ENCODE peak calls at places on chromosomes 11 and 22, in ten cellular contexts. H is heart left ventricle, L is AG09319, C is cardiac fibroblast, U is A549, S is tibial artery, V is fibroblast of pulmonary artery, J is suprapubic skin, A is colonic mucosa, X is uterus. R is an unnamed sample.
A peak's percentile ranks its signal among the peaks of the same experiment; 100 is the strongest.

GRCh38 chr11:120756931-120757330 is 245.4 kb downstream of the GRIK4 start:
- DNase-seq in H (no peak), L (no peak), C (no peak), U (no peak), S (no peak), V (no peak), J (no peak), A (no peak), X (no peak), R (no peak)

GRCh38 chr22:23896166-23896522 is 2.0 kb downstream of the MIF start:
- DNase-seq in H (no peak), L (no peak), C (no peak), U (no peak), S (no peak), V (no peak), J (no peak), A (no peak), X (no peak), R (no peak)

GRCh38 chr22:45582236-45582954 is 79.7 kb downstream of the FBLN1 start:
- DNase-seq in H (no peak), L (no peak), C (no peak), U (no peak), S (no peak), V (no peak), J (no peak), A (no peak), X (no peak), R (no peak)

GRCh38 chr22:36197601-36198146 is 3.9 kb downstream of the APOL4 start:
- DNase-seq in H (no peak), L (no peak), C (peak; percentile 22), U (no peak), S (no peak), V (no peak), J (no peak), A (no peak), X (peak; percentile 39), R (peak; percentile 65)

GRCh38 chr11:97890466-97890865 is 1130.3 kb upstream of the CNTN5 start:
- DNase-seq in H (no peak), L (no peak), C (no peak), U (no peak), S (no peak), V (no peak), J (no peak), A (no peak), X (no peak), R (no peak)

GRCh38 chr11:2943711-2944118 is 14.5 kb upstream of the PHLDA2 start:
- DNase-seq in H (no peak), L (no peak), C (no peak), U (no peak), S (no peak), V (no peak), J (peak; percentile 79), A (peak; percentile 72), X (peak; percentile 17), R (no peak)

GRCh38 chr11:27281740-27282139 is 81.3 kb downstream of the CCDC34 start:
- DNase-seq in H (no peak), L (no peak), C (no peak), U (peak; percentile 51), S (no peak), V (no peak), J (no peak), A (no peak), X (no peak), R (no peak)

GRCh38 chr11:11446562-11446961 is 93.5 kb upstream of the CSNK2A3 start:
- DNase-seq in H (no peak), L (no peak), C (no peak), U (no peak), S (no peak), V (no peak), J (no peak), A (no peak), X (no peak), R (no peak)

GRCh38 chr22:24162377-24162927 is 18.8 kb upstream of the SUSD2 start:
- DNase-seq in H (no peak), L (no peak), C (no peak), U (no peak), S (no peak), V (no peak), J (no peak), A (no peak), X (no peak), R (no peak)

GRCh38 chr22:39546889-39547586 is 14.5 kb upstream of the RPS19BP1 start:
- DNase-seq in H (no peak), L (no peak), C (no peak), U (no peak), S (no peak), V (no peak), J (no peak), A (no peak), X (no peak), R (no peak)

GRCh38 chr11:125061237-125061636 is 1.9 kb upstream of the SLC37A2 start:
- DNase-seq in H (no peak), L (no peak), C (no peak), U (no peak), S (no peak), V (no peak), J (no peak), A (no peak), X (no peak), R (no peak)

GRCh38 chr11:19910931-19911330 is 198.3 kb downstream of the NAV2 start:
- DNase-seq in H (no peak), L (no peak), C (no peak), U (no peak), S (no peak), V (no peak), J (no peak), A (no peak), X (no peak), R (no peak)

GRCh38 chr22:50206599-50206998 is 5.8 kb downstream of the SELENOO start:
- DNase-seq in H (peak; percentile 73), L (no peak), C (peak; percentile 55), U (peak; percentile 37), S (no peak), V (peak; percentile 32), J (no peak), A (no peak), X (no peak), R (peak; percentile 87)

GRCh38 chr11:120807414-120808150 is 216.3 kb upstream of the TBCEL start:
- DNase-seq in H (no peak), L (peak; percentile 38), C (peak; percentile 72), U (peak; percentile 71), S (no peak), V (peak; percentile 72), J (no peak), A (no peak), X (no peak), R (peak; percentile 44)

DNA sequence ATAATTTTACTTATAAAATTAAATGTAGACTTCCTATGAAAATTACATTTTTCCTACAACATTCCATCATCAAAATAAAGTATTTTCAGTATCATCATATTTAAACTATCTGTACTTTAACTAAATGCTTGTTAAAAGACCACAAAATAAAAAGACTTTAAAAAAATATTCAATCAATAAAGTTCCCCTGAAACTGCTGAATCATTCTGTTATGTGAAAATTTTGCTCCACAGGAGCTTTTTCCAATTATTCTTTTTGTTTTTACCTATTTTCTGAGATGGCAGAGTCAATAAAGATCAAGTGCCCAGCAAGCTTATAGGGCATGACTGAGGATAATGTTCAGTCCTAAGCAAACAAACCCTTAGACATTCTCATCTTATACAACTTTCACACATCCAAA is 27.3 kb downstream of the ALKBH8 start:
- DNase-seq in H (no peak), L (no peak), C (no peak), U (no peak), S (no peak), V (no peak), J (no peak), A (no peak), X (no peak), R (no peak)
- TF ChIP-seq CTCF in H (no peak), L (no peak), C (no peak), U (no peak), S (no peak), V (no peak), J (no peak), A (no peak), X (no peak), R (no peak)

GRCh38 chr11:91243630-91244029 is 981.0 kb upstream of the FAT3 start:
- DNase-seq in H (no peak), L (no peak), C (peak; percentile 20), U (no peak), S (no peak), V (peak; percentile 40), J (no peak), A (no peak), X (no peak), R (peak; percentile 73)

GRCh38 chr11:91244921-91245320 is 979.7 kb upstream of the FAT3 start:
- DNase-seq in H (no peak), L (no peak), C (no peak), U (no peak), S (no peak), V (no peak), J (no peak), A (no peak), X (no peak), R (no peak)

GRCh38 chr11:91243065-91243464 is 981.6 kb upstream of the FAT3 start:
- DNase-seq in H (no peak), L (no peak), C (no peak), U (no peak), S (no peak), V (peak; percentile 14), J (no peak), A (no peak), X (no peak), R (peak; percentile 26)

DNA sequence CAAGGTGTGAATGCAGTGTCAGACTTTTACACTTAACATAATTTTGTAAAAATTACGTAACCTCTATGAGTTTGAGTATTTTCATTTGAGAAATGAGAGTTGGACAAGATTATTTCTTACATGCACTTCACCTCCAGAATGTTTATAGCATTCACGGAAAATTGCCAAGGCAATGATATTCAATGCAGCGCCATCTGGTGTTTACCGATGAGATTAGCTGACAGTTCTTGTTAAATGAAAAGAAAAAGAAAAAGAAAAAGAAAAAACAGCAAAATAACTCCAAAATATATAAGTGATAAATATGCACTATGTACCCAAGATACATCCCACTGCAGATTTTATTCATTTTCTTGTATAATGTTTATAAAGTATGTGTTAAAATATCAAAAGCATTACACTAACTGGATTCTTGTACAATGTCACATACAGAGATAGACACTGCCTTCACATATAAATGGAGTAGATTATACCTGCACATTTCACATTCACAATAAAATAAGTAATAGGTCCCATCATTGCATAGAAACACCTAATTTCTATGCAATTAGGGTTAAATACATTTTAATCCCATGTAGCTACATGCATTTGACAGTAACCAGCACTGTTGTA is 976.3 kb upstream of the FAT3 start:
- DNase-seq in H (no peak), L (no peak), C (peak; percentile 53), U (peak; percentile 57), S (no peak), V (peak; percentile 59), J (no peak), A (peak; percentile 17), X (no peak), R (peak; percentile 49)
- TF ChIP-seq CTCF in H (peak; percentile 50), L (no peak), C (peak; percentile 47), U (peak; percentile 75), S (peak; percentile 55), V (peak; percentile 60), J (peak; percentile 40), A (peak; percentile 38), X (peak; percentile 26), R (peak; percentile 61)

GRCh38 chr22:37428649-37429586 is 1.6 kb upstream of the ELFN2 start:
- DNase-seq in H (no peak), L (no peak), C (peak; percentile 58), U (peak; percentile 53), S (no peak), V (peak; percentile 55), J (no peak), A (peak; percentile 45), X (no peak), R (peak; percentile 59)
- TF ChIP-seq CTCF in H (peak; percentile 42), L (peak; percentile 83), C (peak; percentile 78), U (peak; percentile 74), S (no peak), V (peak; percentile 77), J (peak; percentile 15), A (peak; percentile 82), X (peak; percentile 39), R (peak; percentile 81)

GRCh38 chr11:35615911-35616900 is 2.1 kb upstream of the FJX1 start:
- DNase-seq in H (no peak), L (no peak), C (peak; percentile 78), U (peak; percentile 64), S (no peak), V (peak; percentile 79), J (no peak), A (no peak), X (no peak), R (peak; percentile 86)
- TF ChIP-seq CTCF in H (peak; percentile 81), L (peak; percentile 53), C (peak; percentile 39), U (peak; percentile 89), S (peak; percentile 71), V (peak; percentile 58), J (peak; percentile 41), A (peak; percentile 64), X (peak; percentile 82), R (peak; percentile 62)